ENCODE peak calls at places on chromosomes 5 and 9, in six cellular contexts. F, H, J, Q, A and U are unnamed samples.

GRCh38 chr5:54457094-54457531 is 1.6 kb downstream of the HSPB3 start:
- DNase-seq in A (no peak), H (no peak), J (no peak), Q (peak; percentile 6), F (no peak), U (no peak)

GRCh38 chr5:130520211-130520610 is 615.9 kb downstream of the CHSY3 start:
- DNase-seq in F (no peak), J (no peak), A (no peak), H (no peak), Q (no peak), U (no peak)

GRCh38 chr9:26893030-26893676 is 551 bp upstream of the CAAP1 start:
- DNase-seq in F (no peak), Q (no peak), A (no peak), H (no peak), J (no peak), U (no peak)

GRCh38 chr9:86406366-86406765 is 52.2 kb upstream of the TUT7 start:
- DNase-seq in Q (peak; percentile 59), A (no peak), H (no peak), J (no peak), F (no peak), U (no peak)

GRCh38 chr5:32771037-32771436 is 59.9 kb downstream of the NPR3 start:
- DNase-seq in J (no peak), Q (no peak), A (no peak), H (no peak), F (no peak), U (no peak)

GRCh38 chr5:95959964-95960801 is 1.5 kb downstream of the ELL2 start:
- DNase-seq in F (no peak), J (no peak), Q (no peak), H (no peak), A (no peak), U (no peak)

GRCh38 chr5:139708877-139709586 is 60.9 kb downstream of the CXXC5 start:
- DNase-seq in J (peak; percentile 93), A (no peak), H (no peak), Q (peak; percentile 75), F (no peak), U (no peak)

GRCh38 chr5:55363861-55364260 is 56.1 kb downstream of the MTREX start:
- DNase-seq in Q (no peak), J (no peak), A (no peak), H (no peak), F (no peak), U (no peak)

GRCh38 chr5:130316971-130317421 is 412.7 kb downstream of the CHSY3 start:
- DNase-seq in Q (no peak), A (no peak), F (no peak), J (no peak), H (no peak), U (no peak)

GRCh38 chr5:78527054-78527884 is 121.3 kb downstream of the LHFPL2 start:
- DNase-seq in Q (no peak), H (no peak), F (no peak), J (peak; percentile 39), A (no peak), U (no peak)
- TF ChIP-seq POLR2AphosphoS5 in Q (no peak), H (no peak), F (no peak), J (no peak), A (no peak), U (no peak)

DNA sequence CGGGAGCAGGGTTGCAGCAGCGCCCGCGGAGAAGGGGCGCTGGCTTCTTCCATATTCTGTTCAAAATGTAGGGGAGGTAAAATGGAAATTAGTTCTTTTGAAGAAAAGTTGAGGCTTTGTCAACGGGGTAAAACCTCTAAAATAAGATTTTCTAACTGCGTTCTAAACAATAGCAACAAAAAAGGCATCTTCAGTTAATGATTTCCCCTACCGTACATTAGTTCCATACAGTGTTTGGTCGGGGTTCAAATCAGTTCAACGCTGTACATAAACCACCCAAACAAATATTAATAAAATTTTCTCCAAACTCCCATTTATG is 343 bp upstream of the FANCC start:
- DNase-seq in H (no peak), F (no peak), Q (no peak), A (no peak), J (no peak), U (no peak)
- TF ChIP-seq POLR2A in H (no peak), F (no peak), Q (no peak), A (no peak), J (no peak), U (no peak)

GRCh38 chr5:154831451-154831850 is 19.0 kb downstream of the FAXDC2 start:
- DNase-seq in F (no peak), J (no peak), H (no peak), Q (no peak), A (no peak), U (no peak)
- TF ChIP-seq TAF1 in F (no peak), J (no peak), H (no peak), Q (no peak), A (no peak), U (no peak)

GRCh38 chr5:74075496-74075895 is 449.5 kb downstream of the ARHGEF28 start:
- DNase-seq in J (no peak), Q (no peak), F (no peak), A (no peak), H (no peak), U (no peak)

GRCh38 chr5:74074111-74074510 is 448.1 kb downstream of the ARHGEF28 start:
- DNase-seq in H (no peak), J (no peak), A (no peak), F (no peak), Q (no peak), U (no peak)

GRCh38 chr5:74073257-74073656 is 447.3 kb downstream of the ARHGEF28 start:
- DNase-seq in H (no peak), F (no peak), Q (no peak), A (no peak), J (no peak), U (no peak)

GRCh38 chr5:74072646-74073045 is 446.6 kb downstream of the ARHGEF28 start:
- DNase-seq in Q (no peak), A (no peak), H (no peak), F (no peak), J (no peak), U (no peak)

GRCh38 chr5:74075900-74076484 is 450.0 kb downstream of the ARHGEF28 start:
- DNase-seq in F (no peak), A (no peak), J (no peak), Q (no peak), H (no peak), U (no peak)
- TF ChIP-seq POLR2AphosphoS5 in F (no peak), A (no peak), J (no peak), Q (no peak), H (no peak), U (no peak)

DNA sequence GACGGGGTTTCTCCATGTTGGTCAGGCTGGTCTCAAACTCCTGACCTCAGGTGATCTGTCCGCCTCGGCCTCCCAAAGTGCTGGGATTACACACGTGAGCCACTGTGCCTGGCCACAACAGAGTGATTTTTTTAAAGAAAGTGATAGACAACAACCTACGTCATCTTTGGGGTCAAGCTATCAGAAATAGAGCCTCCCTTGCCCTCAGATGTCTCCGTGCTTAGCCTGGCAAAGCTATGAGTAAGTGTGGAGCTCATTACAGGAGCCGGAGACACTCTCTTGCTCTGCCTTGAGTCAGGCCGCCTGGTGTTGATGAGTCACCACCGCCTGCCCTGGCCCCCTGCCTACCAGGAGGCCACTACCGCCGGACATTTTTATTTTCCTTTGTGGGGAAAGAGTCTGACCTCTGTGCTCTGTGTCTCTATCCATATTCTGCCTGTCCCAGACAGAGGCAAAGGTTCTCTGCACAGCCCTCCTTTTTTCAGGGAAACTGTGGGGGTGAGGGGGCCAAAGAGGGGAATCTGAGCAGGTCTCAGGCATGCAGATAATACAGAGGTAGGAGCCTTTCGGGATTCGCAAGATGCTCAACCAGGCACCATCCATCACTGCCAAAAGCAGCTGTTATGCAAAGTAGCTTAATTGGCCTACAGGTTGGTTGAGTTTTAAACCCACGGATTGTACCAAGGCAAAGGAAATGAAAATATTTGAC is 123.7 kb upstream of the CPEB4 start:
- DNase-seq in H (no peak), A (no peak), J (peak; percentile 81), F (no peak), Q (peak; percentile 88), U (no peak)
- TF ChIP-seq POLR2A in H (no peak), A (no peak), J (peak; percentile 55), F (no peak), Q (peak; percentile 68), U (no peak)

GRCh38 chr5:135127604-135128240 is 93.7 kb upstream of the PITX1 start:
- DNase-seq in J (no peak), F (no peak), H (no peak), A (no peak), Q (peak; percentile 83), U (no peak)
- TF ChIP-seq TAF1 in J (no peak), F (no peak), H (no peak), A (no peak), Q (no peak), U (no peak)

GRCh38 chr9:21505425-21506179 is 23.5 kb upstream of the IFNE start:
- DNase-seq in F (no peak), A (no peak), Q (no peak), J (no peak), H (no peak), U (no peak)
- TF ChIP-seq POLR2AphosphoS5 in F (no peak), A (no peak), Q (no peak), J (no peak), H (no peak), U (no peak)

GRCh38 chr5:43616535-43616934 is 13.6 kb downstream of the NNT start:
- DNase-seq in H (no peak), Q (no peak), F (no peak), J (no peak), A (no peak), U (no peak)

GRCh38 chr5:43619911-43620310 is 16.9 kb downstream of the NNT start:
- DNase-seq in H (no peak), F (no peak), A (no peak), J (no peak), Q (no peak), U (no peak)

GRCh38 chr5:43623048-43623447 is 20.1 kb downstream of the NNT start:
- DNase-seq in Q (no peak), H (no peak), F (no peak), J (no peak), A (no peak), U (no peak)

GRCh38 chr5:43620944-43621505 is 18.0 kb downstream of the NNT start:
- DNase-seq in H (no peak), A (no peak), Q (no peak), J (no peak), F (no peak), U (no peak)

GRCh38 chr5:43619380-43619779 is 16.4 kb downstream of the NNT start:
- DNase-seq in J (no peak), Q (no peak), A (no peak), F (no peak), H (no peak), U (no peak)
- TF ChIP-seq POLR2A in J (no peak), Q (no peak), A (no peak), F (no peak), H (no peak), U (no peak)

GRCh38 chr9:18405240-18405639 is 68.7 kb upstream of the ADAMTSL1 start:
- DNase-seq in Q (no peak), A (no peak), H (no peak), J (no peak), F (no peak), U (no peak)
- TF ChIP-seq TAF1 in Q (no peak), A (no peak), H (no peak), J (no peak), F (no peak), U (no peak)